ENCODE peak calls at places on chromosomes 16 and 17, in four cellular contexts. J is H1, G is H9, T is trophoblast cell. U is an unnamed sample.

GRCh38 chr17:79892457-79893236 is 53.4 kb upstream of the CBX4 start:
- DNase-seq in J (no peak), G (no peak), T (no peak), U (no peak)

GRCh38 chr16:67278773-67279295 is 498 bp upstream of the PLEKHG4 start:
- DNase-seq in G (peak), J (no peak), T (no peak), U (peak)

GRCh38 chr17:70022175-70022574 is 52.9 kb upstream of the KCNJ16 start:
- DNase-seq in G (no peak), T (peak), J (no peak), U (no peak)

GRCh38 chr16:9518054-9518453 is 426.6 kb downstream of the HAPSTR1 start:
- DNase-seq in T (no peak), G (no peak), J (no peak), U (no peak)

GRCh38 chr17:21511368-21512195 is 135.4 kb downstream of the KCNJ12 start:
- DNase-seq in G (peak), T (peak), J (peak), U (peak)

GRCh38 chr16:83117810-83118209 is 491.0 kb downstream of the CDH13 start:
- DNase-seq in T (no peak), G (no peak), J (no peak), U (no peak)

GRCh38 chr17:73192219-73192893 is 499 bp upstream of the COG1 start:
- DNase-seq in J (no peak), G (peak), T (peak), U (peak)

GRCh38 chr17:1179635-1180433 is at the start of gene ABR:
- DNase-seq in T (peak), G (peak), J (no peak), U (peak)

GRCh38 chr17:63349478-63350000 is 96.6 kb downstream of the CYB561 start:
- DNase-seq in G (no peak), J (no peak), T (no peak), U (no peak)

GRCh38 chr16:64094170-64094960 is 1027.5 kb downstream of the CDH11 start:
- DNase-seq in G (no peak), T (no peak), J (no peak), U (peak)

GRCh38 chr17:75856062-75856681 is 1.0 kb upstream of the WBP2 start:
- DNase-seq in T (no peak), G (no peak), J (no peak), U (peak)

GRCh38 chr16:81562174-81562849 is 117.7 kb downstream of the CMIP start:
- DNase-seq in G (no peak), T (no peak), J (no peak), U (no peak)

GRCh38 chr17:79046501-79047280 is 22.7 kb downstream of the C1QTNF1 start:
- DNase-seq in G (no peak), J (no peak), T (no peak), U (no peak)

GRCh38 chr16:83843657-83844056 is 35.9 kb downstream of the HSBP1 start:
- DNase-seq in T (no peak), J (no peak), G (peak), U (no peak)

GRCh38 chr17:39939588-39940419 is 12.3 kb downstream of the LRRC3C start:
- DNase-seq in G (no peak), J (no peak), T (peak), U (peak)

GRCh38 chr17:50331085-50331791 is 14.7 kb upstream of the XYLT2 start:
- DNase-seq in J (no peak), T (no peak), G (no peak), U (no peak)

GRCh38 chr17:80181431-80181830 is 11.6 kb downstream of the CARD14 start:
- DNase-seq in G (no peak), T (no peak), J (no peak), U (no peak)

GRCh38 chr17:17713839-17714238 is 32.6 kb downstream of the RAI1 start:
- DNase-seq in T (no peak), G (no peak), J (no peak), U (peak)

GRCh38 chr16:35626051-35626450 is 2166.6 kb downstream of the TP53TG3F start:
- DNase-seq in G (no peak), T (no peak), J (no peak), U (no peak)

GRCh38 chr17:60514053-60514452 is 12.0 kb downstream of the APPBP2 start:
- DNase-seq in T (peak), G (no peak), J (no peak), U (no peak)

GRCh38 chr17:5416886-5417285 is 2.6 kb downstream of the NUP88 start:
- DNase-seq in T (no peak), G (no peak), J (no peak), U (no peak)

GRCh38 chr16:11667824-11668589 is at the start of gene SNN:
- DNase-seq in G (peak), J (no peak), T (peak), U (peak)

GRCh38 chr17:41967921-41968578 is 1.5 kb downstream of the CNP start:
- DNase-seq in J (no peak), T (no peak), G (no peak), U (no peak)

GRCh38 chr17:82050152-82050760 is 1.4 kb downstream of the RFNG start:
- DNase-seq in J (no peak), G (no peak), T (no peak), U (no peak)
- H4K8ac ChIP-seq in J (peak), G (no peak), T (no peak), U (no peak)

GRCh38 chr16:4297480-4297879 is 18.4 kb upstream of the GLIS2 start:
- DNase-seq in T (no peak), G (no peak), J (no peak), U (no peak)

GRCh38 chr16:4293181-4293716 is 20.4 kb upstream of the TFAP4 start:
- DNase-seq in J (no peak), T (no peak), G (no peak), U (no peak)

GRCh38 chr16:4290236-4290830 is 17.5 kb upstream of the TFAP4 start:
- DNase-seq in G (no peak), J (no peak), T (peak), U (peak)

GRCh38 chr16:4291699-4292098 is 18.9 kb upstream of the TFAP4 start:
- DNase-seq in J (no peak), T (no peak), G (no peak), U (no peak)

GRCh38 chr16:4293822-4294457 is 21.1 kb upstream of the TFAP4 start:
- DNase-seq in G (peak), T (no peak), J (no peak), U (peak)
- H2BK12ac ChIP-seq in G (no peak), T (peak), J (peak), U (peak)

DNA sequence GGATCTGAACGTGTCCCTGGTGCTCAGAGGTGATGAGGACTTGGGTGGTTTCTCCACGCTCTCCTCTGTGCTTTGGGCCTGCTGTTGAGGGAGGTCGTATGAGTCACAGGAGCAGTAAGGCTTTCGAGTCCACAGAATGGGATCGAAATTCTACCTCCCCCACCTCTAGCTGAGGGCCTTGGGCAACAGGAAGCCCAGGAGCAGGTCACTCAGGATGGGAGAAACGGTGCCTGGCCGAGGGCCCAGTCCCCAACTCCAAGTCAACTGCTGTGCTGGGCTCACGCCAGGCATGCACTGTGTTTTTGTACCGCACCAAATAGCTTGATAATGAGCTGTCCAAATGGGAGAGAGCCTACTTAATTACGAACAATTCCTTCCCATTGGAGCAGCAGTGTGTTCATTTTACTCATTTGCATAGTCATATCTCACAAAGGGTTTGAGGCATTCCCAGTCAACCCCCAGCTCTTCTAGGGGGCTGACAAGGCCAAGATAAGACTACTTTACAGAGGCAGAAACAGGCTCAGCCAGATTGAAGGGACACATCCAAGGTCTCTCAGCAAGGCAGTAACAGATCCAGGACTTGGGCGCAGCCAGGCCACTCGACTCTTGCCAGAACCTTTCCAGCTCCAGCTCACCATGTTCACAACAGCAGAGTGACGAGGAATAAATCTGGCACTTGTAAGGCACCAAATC is 53.6 kb downstream of the WNT3 start:
- DNase-seq in G (no peak), J (no peak), T (no peak), U (peak)
- H4K8ac ChIP-seq in G (no peak), J (no peak), T (no peak), U (no peak)

DNA sequence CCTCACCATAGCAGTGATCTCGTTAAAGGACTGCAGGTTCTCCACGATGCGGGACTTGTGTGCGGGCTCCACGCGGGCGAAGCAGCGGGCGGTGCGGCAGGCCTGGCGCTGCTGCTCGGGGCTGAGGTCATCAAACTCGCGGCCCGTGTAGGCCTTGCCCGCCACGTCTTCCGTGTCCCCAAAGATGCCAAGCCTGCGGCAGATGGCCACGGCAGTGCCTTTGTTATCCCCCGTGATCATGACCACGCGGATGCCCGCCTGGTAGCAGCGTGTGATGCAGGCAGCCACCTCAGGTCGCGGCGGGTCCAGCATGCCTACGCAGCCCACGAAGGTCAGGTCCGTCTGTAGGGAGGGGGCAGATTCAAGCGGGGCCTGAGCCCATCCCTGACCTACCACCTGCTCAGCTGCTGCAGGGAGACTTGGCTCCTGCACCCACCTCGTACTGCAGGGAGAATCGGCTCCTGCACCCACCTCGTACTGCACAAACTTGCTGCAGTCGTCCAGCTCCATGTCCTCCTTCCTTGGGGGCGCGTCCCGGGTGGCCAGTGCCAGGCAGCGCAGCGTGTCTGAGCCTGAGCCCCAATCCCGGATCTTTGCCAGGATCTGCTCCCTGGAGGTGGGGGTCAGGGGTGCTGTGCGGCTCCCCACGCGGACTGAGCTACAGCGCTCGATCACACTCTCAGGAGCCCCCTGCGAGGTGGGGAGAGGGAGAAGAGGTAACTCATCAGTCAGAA is 23.1 kb downstream of the ATP2A3 start:
- DNase-seq in J (no peak), G (no peak), T (no peak), U (no peak)
- H2BK12ac ChIP-seq in J (no peak), G (no peak), T (no peak), U (no peak)

GRCh38 chr16:70522216-70523000 is 946 bp downstream of the COG4 start:
- DNase-seq in G (no peak), J (no peak), T (no peak), U (peak)

GRCh38 chr16:70523013-70523620 is at the start of gene COG4:
- DNase-seq in T (peak), G (peak), J (peak), U (peak)

GRCh38 chr16:70520612-70521297 is 2.6 kb downstream of the COG4 start:
- DNase-seq in G (no peak), T (no peak), J (no peak), U (peak)

GRCh38 chr16:70526403-70526802 is 2.8 kb downstream of the SF3B3 start:
- DNase-seq in J (no peak), G (no peak), T (no peak), U (no peak)

GRCh38 chr16:70523621-70524405 is at the start of gene SF3B3:
- DNase-seq in J (no peak), G (peak), T (peak), U (peak)
- H4K8ac ChIP-seq in J (peak), G (no peak), T (peak), U (peak)

U was measured in mesenchymal stem cell.